ENCODE peak calls at places on chromosomes 2 and 18, in eight cellular contexts. O is left ventricle myocardium inferior; M is fibroblast of lung; B is GM10248; F is T-helper 2 cell treated with Interferon-gamma antibody and Interleukin-4, amounts not matched to agents 5 μg/mL and 100 μg/mL, for 36 hours; Y is WTC11; W is midbrain; J is activated T-helper 1 cell treated with anti-CD3 and anti-CD28 coated beads, Interleukin-12 subunit alpha, Interleukin-12 subunit beta, Interleukin-2, Interleukin-4 antibody, amounts not matched to agents 30 ng/mL and 10 ng/mL and 1 ng/mL, durations not matched to agents 14 hours and 24 hours and 36 hours. E is an unnamed sample.

GRCh38 chr2:201440182-201440581 is 11.1 kb downstream of the TRAK2 start:
- DNase-seq in J (no peak), Y (no peak), W (no peak), F (no peak), M (no peak), O (no peak), B (no peak), E (no peak)

GRCh38 chr2:129233166-129233565 is 746.3 kb upstream of the RAB6C start:
- DNase-seq in W (peak; percentile 39), Y (no peak), B (no peak), J (no peak), M (no peak), F (no peak), O (no peak), E (no peak)

GRCh38 chr2:72779495-72779894 is 46.3 kb downstream of the EXOC6B start:
- DNase-seq in M (no peak), F (no peak), W (no peak), O (no peak), B (no peak), Y (no peak), J (no peak), E (no peak)

GRCh38 chr18:56823986-56824385 is 172.8 kb downstream of the WDR7 start:
- DNase-seq in O (no peak), Y (no peak), J (no peak), M (no peak), W (no peak), F (no peak), B (no peak), E (no peak)

GRCh38 chr18:79934311-79935097 is 16.9 kb downstream of the SLC66A2 start:
- DNase-seq in B (no peak), Y (peak; percentile 23), M (no peak), J (no peak), O (peak; percentile 65), W (no peak), F (no peak), E (no peak)

GRCh38 chr2:62205554-62205953 is 9.6 kb downstream of the B3GNT2 start:
- DNase-seq in Y (no peak), F (no peak), B (no peak), J (no peak), W (no peak), M (no peak), O (no peak), E (no peak)

GRCh38 chr18:39602112-39602511 is 2036.5 kb upstream of the CELF4 start:
- DNase-seq in W (no peak), O (no peak), J (no peak), B (no peak), M (no peak), Y (no peak), F (no peak), E (no peak)

GRCh38 chr2:218290316-218291261 is 1.7 kb downstream of the TMBIM1 start:
- DNase-seq in W (no peak), O (no peak), F (peak; percentile 30), M (no peak), Y (no peak), B (peak; percentile 72), J (peak; percentile 45), E (peak; percentile 66)

GRCh38 chr2:60621688-60622429 is 68.4 kb upstream of the BCL11A start:
- DNase-seq in Y (no peak), B (no peak), W (no peak), J (no peak), F (no peak), O (no peak), M (no peak), E (no peak)

GRCh38 chr2:117684919-117685318 is 129.6 kb upstream of the DDX18 start:
- DNase-seq in W (no peak), J (no peak), B (no peak), M (no peak), F (no peak), Y (no peak), O (no peak), E (no peak)

GRCh38 chr2:28406276-28407096 is 13.8 kb downstream of the FOSL2 start:
- DNase-seq in J (peak; percentile 27), M (peak; percentile 80), W (no peak), B (no peak), F (peak; percentile 48), Y (no peak), O (no peak), E (peak; percentile 81)

GRCh38 chr18:37987901-37988300 is 422.3 kb upstream of the CELF4 start:
- DNase-seq in B (no peak), F (no peak), Y (no peak), O (no peak), J (no peak), M (no peak), W (no peak), E (no peak)

GRCh38 chr2:229673676-229674075 is 40.7 kb downstream of the DNER start:
- DNase-seq in J (no peak), B (no peak), W (no peak), M (no peak), O (no peak), Y (no peak), F (no peak), E (no peak)

GRCh38 chr18:1467461-1467964 is 562.8 kb downstream of the ADCYAP1 start:
- DNase-seq in J (no peak), W (no peak), Y (no peak), B (no peak), O (no peak), F (no peak), M (no peak), E (no peak)